ENCODE peak calls at places on chromosomes 6 and 20, in four cellular contexts. Y is endothelial cell, Z is stromal cell of bone marrow, E is substantia nigra. B is an unnamed sample.

GRCh38 chr20:16459019-16459700 is 114.1 kb downstream of the KIF16B start:
- DNase-seq in Y (no peak), E (no peak), Z (peak), B (peak)

GRCh38 chr6:82348130-82348529 is 15.5 kb upstream of the TPBG start:
- DNase-seq in Y (no peak), E (no peak), Z (no peak), B (no peak)

GRCh38 chr6:90397047-90397446 is 100.4 kb upstream of the BACH2 start:
- DNase-seq in Z (no peak), Y (no peak), E (no peak), B (no peak)

GRCh38 chr6:31729515-31729978 is 448 bp upstream of the DDAH2 start:
- DNase-seq in E (peak), Z (peak), Y (peak), B (peak)

GRCh38 chr6:11714116-11714797 is 64.3 kb downstream of the ADTRP start:
- DNase-seq in E (no peak), Z (no peak), Y (no peak), B (no peak)

GRCh38 chr6:113779656-113780055 is 77.5 kb upstream of the MARCKS start:
- DNase-seq in E (no peak), Z (no peak), Y (no peak), B (no peak)

GRCh38 chr6:123415844-123416468 is 220.8 kb downstream of the TRDN start:
- DNase-seq in E (peak), Y (peak), Z (peak), B (peak)

GRCh38 chr6:36629792-36630191 is 35.6 kb downstream of the SRSF3 start:
- DNase-seq in Z (no peak), E (no peak), Y (no peak), B (no peak)

GRCh38 chr20:49717693-49718092 is 4.0 kb upstream of the B4GALT5 start:
- DNase-seq in Z (no peak), E (no peak), Y (no peak), B (no peak)

GRCh38 chr20:37131486-37131885 is 35.7 kb upstream of the RBL1 start:
- DNase-seq in Y (no peak), E (no peak), Z (no peak), B (no peak)

GRCh38 chr6:133240511-133241087 is 558 bp upstream of the EYA4 start:
- DNase-seq in E (peak), Z (no peak), Y (peak), B (no peak)

GRCh38 chr6:149405823-149406765 is 6.0 kb downstream of the SUMO4 start:
- DNase-seq in Z (peak), E (no peak), Y (no peak), B (no peak)

GRCh38 chr6:151434369-151434768 is 17.6 kb downstream of the RMND1 start:
- DNase-seq in E (no peak), Z (no peak), Y (no peak), B (no peak)

GRCh38 chr6:107917468-107918375 is 40.3 kb downstream of the SEC63 start:
- DNase-seq in Y (peak), Z (no peak), E (no peak), B (no peak)

GRCh38 chr20:50245561-50246366 is 55.1 kb downstream of the CEBPB start:
- DNase-seq in Z (peak), Y (no peak), E (no peak), B (no peak)

GRCh38 chr6:118551063-118551672 is 3.1 kb downstream of the PLN start:
- DNase-seq in Z (peak), Y (no peak), E (no peak), B (no peak)

GRCh38 chr6:63804381-63804956 is 168.9 kb downstream of the PHF3 start:
- DNase-seq in Z (peak), E (no peak), Y (no peak), B (peak)

GRCh38 chr6:127216821-127217789 is 49.6 kb upstream of the RNF146 start:
- DNase-seq in E (no peak), Z (no peak), Y (no peak), B (no peak)

GRCh38 chr20:48404598-48404997 is 423.2 kb downstream of the PREX1 start:
- DNase-seq in Z (no peak), Y (no peak), E (no peak), B (no peak)

GRCh38 chr20:64256282-64256947 is 867 bp downstream of the PCMTD2 start:
- DNase-seq in E (no peak), Y (no peak), Z (no peak), B (no peak)

GRCh38 chr20:37142708-37143107 is 36.4 kb upstream of the RPN2 start:
- DNase-seq in Y (no peak), Z (no peak), E (no peak), B (peak)

GRCh38 chr6:158567871-158568401 is 8.0 kb downstream of the TMEM181 start:
- DNase-seq in Y (no peak), E (no peak), Z (no peak), B (no peak)

GRCh38 chr20:60057123-60057865 is 99.1 kb downstream of the CDH26 start:
- DNase-seq in Y (peak), E (peak), Z (peak), B (no peak)

GRCh38 chr6:145723646-145724045 is 11.7 kb downstream of the EPM2A start:
- DNase-seq in Y (no peak), Z (no peak), E (no peak), B (no peak)

GRCh38 chr6:219641-220198 is 72.6 kb upstream of the DUSP22 start:
- DNase-seq in Z (no peak), Y (no peak), E (peak), B (no peak)

GRCh38 chr20:25310268-25310920 is 62.5 kb downstream of the PYGB start:
- DNase-seq in E (peak), Y (no peak), Z (peak), B (peak)

GRCh38 chr6:24720131-24720603 is 1.2 kb upstream of the C6orf62 start:
- DNase-seq in E (no peak), Z (no peak), Y (peak), B (no peak)

GRCh38 chr6:31791324-31792089 is 4.0 kb downstream of the VARS1 start:
- DNase-seq in Y (peak), Z (no peak), E (no peak), B (no peak)

GRCh38 chr20:58307270-58307669 is 2.2 kb upstream of the RAB22A start:
- DNase-seq in Y (no peak), E (no peak), Z (no peak), B (no peak)

GRCh38 chr6:5665173-5665572 is 341.6 kb downstream of the NRN1 start:
- DNase-seq in Z (no peak), Y (no peak), E (no peak), B (no peak)

GRCh38 chr6:39543117-39543516 is 182.1 kb downstream of the KIF6 start:
- DNase-seq in E (no peak), Z (no peak), Y (no peak), B (no peak)

GRCh38 chr6:11616200-11616611 is 78.7 kb downstream of the TMEM170B start:
- DNase-seq in Z (peak), E (no peak), Y (no peak), B (peak)

GRCh38 chr20:25194333-25194972 is 1.1 kb upstream of the ENTPD6 start:
- DNase-seq in Z (no peak), E (no peak), Y (no peak), B (no peak)

GRCh38 chr20:63497946-63498935 is 642 bp downstream of the EEF1A2 start:
- DNase-seq in Y (no peak), E (peak), Z (no peak), B (no peak)

GRCh38 chr6:141488466-141488865 is 644.3 kb upstream of the GJE1 start:
- DNase-seq in Z (no peak), Y (no peak), E (no peak), B (no peak)

GRCh38 chr6:161038229-161039003 is 46.8 kb downstream of the MAP3K4 start:
- DNase-seq in Y (no peak), E (no peak), Z (peak), B (peak)

GRCh38 chr20:25508083-25508770 is 77.1 kb downstream of the NINL start:
- DNase-seq in Z (peak), Y (no peak), E (peak), B (peak)

GRCh38 chr6:170578909-170579308 is 5.5 kb downstream of the PDCD2 start:
- DNase-seq in Y (no peak), Z (no peak), E (no peak), B (no peak)

GRCh38 chr6:150078788-150079187 is 9.9 kb upstream of the ULBP3 start:
- DNase-seq in Z (no peak), E (no peak), Y (no peak), B (no peak)

B was measured in GM04503.